ENCODE peak calls at places on chromosomes 11 and 22, in ten cellular contexts. O is DMS153; S is fibroblast of lung; Z is AG10803; A is HFFc6; W is head of caudate nucleus; F is stimulated activated CD4-positive, alpha-beta T cell treated with anti-CD3 and anti-CD28 coated beads, Interleukin-1b, Interleukin-23, amount 100 ng/mL, for 4 hours; G is iPS-NIHi11; P is lower leg skin; X is NCI-H1092 treated with DMSO at 0.1 percent for 48 hours. U is an unnamed sample.

GRCh38 chr22:48538291-48538820 is 1289.3 kb downstream of the BRD1 start:
- DNase-seq in O (no peak), S (no peak), Z (no peak), A (no peak), W (no peak), F (no peak), G (no peak), P (no peak), X (no peak), U (no peak)

GRCh38 chr11:131913267-131913666 is 542.9 kb downstream of the NTM start:
- DNase-seq in O (no peak), S (peak), Z (no peak), A (no peak), W (no peak), F (no peak), G (no peak), P (no peak), X (no peak), U (peak)

GRCh38 chr11:11467278-11467677 is 114.2 kb upstream of the CSNK2A3 start:
- DNase-seq in O (no peak), S (no peak), Z (no peak), A (no peak), W (no peak), F (no peak), G (no peak), P (no peak), X (peak), U (no peak)

GRCh38 chr22:48940988-48941902 is 886.4 kb downstream of the BRD1 start:
- DNase-seq in O (no peak), S (no peak), Z (no peak), A (no peak), W (no peak), F (no peak), G (no peak), P (peak), X (no peak), U (no peak)

GRCh38 chr11:115406404-115406803 is 97.8 kb downstream of the CADM1 start:
- DNase-seq in O (no peak), S (no peak), Z (no peak), A (no peak), W (no peak), F (no peak), G (no peak), P (no peak), X (no peak), U (no peak)

GRCh38 chr11:32571039-32571438 is 12.6 kb upstream of the EIF3M start:
- DNase-seq in O (no peak), S (no peak), Z (no peak), A (no peak), W (no peak), F (no peak), G (peak), P (no peak), X (no peak), U (no peak)

GRCh38 chr11:17610402-17610894 is 63.4 kb downstream of the OTOG start:
- DNase-seq in O (no peak), S (no peak), Z (no peak), A (no peak), W (no peak), F (no peak), G (no peak), P (peak), X (no peak), U (no peak)

GRCh38 chr11:19627566-19627965 is 85.1 kb upstream of the NAV2 start:
- DNase-seq in O (no peak), S (no peak), Z (no peak), A (no peak), W (no peak), F (no peak), G (no peak), P (peak), X (no peak), U (no peak)

GRCh38 chr22:48819991-48820390 is 1007.7 kb downstream of the BRD1 start:
- DNase-seq in O (no peak), S (no peak), Z (no peak), A (no peak), W (no peak), F (no peak), G (no peak), P (no peak), X (no peak), U (no peak)

GRCh38 chr22:45163074-45163416 is 680 bp upstream of the NUP50 start:
- DNase-seq in O (no peak), S (peak), Z (peak), A (peak), W (no peak), F (no peak), G (peak), P (no peak), X (no peak), U (peak)

GRCh38 chr22:44846726-44847275 is 94.4 kb downstream of the ARHGAP8 start:
- DNase-seq in O (no peak), S (no peak), Z (no peak), A (no peak), W (no peak), F (no peak), G (no peak), P (no peak), X (no peak), U (no peak)

GRCh38 chr22:48299124-48299523 is 1528.5 kb downstream of the BRD1 start:
- DNase-seq in O (no peak), S (no peak), Z (no peak), A (no peak), W (no peak), F (no peak), G (no peak), P (peak), X (no peak), U (no peak)

GRCh38 chr11:2271327-2272240 is 1.2 kb upstream of the ASCL2 start:
- DNase-seq in O (no peak), S (no peak), Z (no peak), A (no peak), W (no peak), F (no peak), G (no peak), P (peak), X (no peak), U (no peak)

GRCh38 chr22:47372111-47372581 is 609.7 kb downstream of the TBC1D22A start:
- DNase-seq in O (no peak), S (no peak), Z (no peak), A (no peak), W (no peak), F (no peak), G (no peak), P (peak), X (no peak), U (no peak)

GRCh38 chr11:111200010-111200534 is 45.5 kb upstream of the POU2AF2 start:
- DNase-seq in O (no peak), S (no peak), Z (no peak), A (no peak), W (no peak), F (no peak), G (no peak), P (no peak), X (no peak), U (no peak)

GRCh38 chr11:132941024-132941646 is 591.2 kb downstream of the OPCML start:
- DNase-seq in O (peak), S (peak), Z (peak), A (peak), W (peak), F (no peak), G (peak), P (no peak), X (peak), U (peak)

GRCh38 chr22:27982630-27983180 is 63.6 kb upstream of the PITPNB start:
- DNase-seq in O (no peak), S (no peak), Z (no peak), A (no peak), W (no peak), F (no peak), G (no peak), P (peak), X (no peak), U (no peak)

GRCh38 chr11:444397-445144 is 2.8 kb upstream of the ANO9 start:
- DNase-seq in O (peak), S (peak), Z (peak), A (peak), W (peak), F (no peak), G (peak), P (no peak), X (peak), U (peak)

GRCh38 chr11:85029964-85030363 is 597.2 kb downstream of the DLG2 start:
- DNase-seq in O (peak), S (peak), Z (no peak), A (no peak), W (no peak), F (no peak), G (no peak), P (no peak), X (peak), U (peak)

GRCh38 chr11:72114570-72114969 is 2.1 kb upstream of the ANAPC15 start:
- DNase-seq in O (no peak), S (no peak), Z (peak), A (peak), W (no peak), F (no peak), G (no peak), P (no peak), X (no peak), U (no peak)

GRCh38 chr11:64331569-64332371 is 8.2 kb upstream of the CCDC88B start:
- DNase-seq in O (peak), S (peak), Z (peak), A (peak), W (peak), F (peak), G (peak), P (no peak), X (peak), U (peak)

GRCh38 chr11:57321996-57322880 is 2.5 kb downstream of the TNKS1BP1 start:
- DNase-seq in O (peak), S (peak), Z (peak), A (peak), W (peak), F (no peak), G (peak), P (peak), X (no peak), U (peak)

GRCh38 chr11:26583550-26583949 is 11.5 kb upstream of the MUC15 start:
- DNase-seq in O (no peak), S (no peak), Z (no peak), A (no peak), W (no peak), F (no peak), G (peak), P (no peak), X (no peak), U (no peak)

GRCh38 chr22:32444068-32444467 is 20.2 kb downstream of the BPIFC start:
- DNase-seq in O (peak), S (no peak), Z (no peak), A (no peak), W (no peak), F (no peak), G (peak), P (no peak), X (no peak), U (no peak)

GRCh38 chr11:95175969-95176368 is 55.0 kb downstream of the SESN3 start:
- DNase-seq in O (no peak), S (no peak), Z (no peak), A (no peak), W (no peak), F (no peak), G (no peak), P (no peak), X (no peak), U (no peak)

U was measured in astrocyte.